ENCODE peak calls at places on chromosome 3, in seven cellular contexts. R is uterus; V is astrocyte; F is fibroblast of lung; O is CD8-positive, alpha-beta memory T cell; S is PC-3; M is adipocyte. L is an unnamed sample.

GRCh38 chr3:181933052-181933618 is 221.4 kb downstream of the SOX2 start:
- DNase-seq in R (no peak), V (no peak), F (no peak), O (no peak), S (no peak), M (no peak), L (no peak)

GRCh38 chr3:113186566-113186965 is 24.8 kb upstream of the BOC start:
- DNase-seq in R (no peak), V (no peak), F (no peak), O (no peak), S (no peak), M (no peak), L (no peak)

GRCh38 chr3:76986876-76987513 is 52.9 kb upstream of the ROBO2 start:
- DNase-seq in R (no peak), V (no peak), F (no peak), O (no peak), S (peak; percentile 4), M (no peak), L (no peak)

GRCh38 chr3:125148016-125148812 is 64.3 kb downstream of the SLC12A8 start:
- DNase-seq in R (no peak), V (no peak), F (no peak), O (no peak), S (no peak), M (no peak), L (peak; percentile 38)

GRCh38 chr3:50267280-50267913 is 1.6 kb upstream of the SEMA3B start:
- DNase-seq in R (peak; percentile 74), V (no peak), F (no peak), O (no peak), S (no peak), M (peak; percentile 68), L (peak; percentile 79)

GRCh38 chr3:149613988-149614387 is 43.8 kb downstream of the WWTR1 start:
- DNase-seq in R (no peak), V (no peak), F (no peak), O (no peak), S (no peak), M (no peak), L (no peak)

GRCh38 chr3:178435575-178435974 is 100.7 kb upstream of the KCNMB2 start:
- DNase-seq in R (no peak), V (no peak), F (no peak), O (no peak), S (no peak), M (no peak), L (no peak)

GRCh38 chr3:114120211-114120610 is 58.6 kb downstream of the DRD3 start:
- DNase-seq in R (no peak), V (peak; percentile 70), F (no peak), O (no peak), S (no peak), M (no peak), L (no peak)

GRCh38 chr3:147298511-147298982 is 107.8 kb downstream of the ZIC4 start:
- DNase-seq in R (no peak), V (peak; percentile 100), F (peak; percentile 99), O (no peak), S (peak; percentile 57), M (peak; percentile 99), L (no peak)

GRCh38 chr3:8324727-8325126 is 176.9 kb upstream of the LMCD1 start:
- DNase-seq in R (no peak), V (peak; percentile 30), F (peak; percentile 39), O (peak; percentile 61), S (peak; percentile 58), M (peak; percentile 38), L (peak; percentile 80)

GRCh38 chr3:133574260-133574881 is 885 bp downstream of the CDV3 start:
- DNase-seq in R (peak; percentile 59), V (peak; percentile 72), F (peak; percentile 86), O (peak; percentile 82), S (peak; percentile 26), M (peak; percentile 88), L (peak; percentile 78)

GRCh38 chr3:170485696-170486095 is 67.0 kb downstream of the CLDN11 start:
- DNase-seq in R (no peak), V (no peak), F (no peak), O (no peak), S (no peak), M (no peak), L (no peak)

GRCh38 chr3:133937756-133938601 is 42.3 kb upstream of the RAB6B start:
- DNase-seq in R (no peak), V (peak; percentile 90), F (peak; percentile 80), O (no peak), S (no peak), M (peak; percentile 74), L (peak; percentile 42)

GRCh38 chr3:184174278-184174645 is 393 bp upstream of the AP2M1 start:
- DNase-seq in R (no peak), V (no peak), F (no peak), O (no peak), S (no peak), M (no peak), L (peak; percentile 55)

GRCh38 chr3:151345854-151346253 is 16.5 kb upstream of the P2RY13 start:
- DNase-seq in R (peak; percentile 37), V (peak; percentile 68), F (peak; percentile 75), O (no peak), S (peak; percentile 10), M (peak; percentile 79), L (no peak)

GRCh38 chr3:110814170-110815007 is 257.2 kb upstream of the NECTIN3 start:
- DNase-seq in R (no peak), V (peak; percentile 96), F (peak; percentile 98), O (peak; percentile 53), S (peak; percentile 92), M (peak; percentile 86), L (no peak)

GRCh38 chr3:27501759-27502158 is 17.6 kb upstream of the SLC4A7 start:
- DNase-seq in R (no peak), V (no peak), F (no peak), O (no peak), S (no peak), M (no peak), L (no peak)

GRCh38 chr3:74613566-74613965 is 893 bp downstream of the CNTN3 start:
- DNase-seq in R (no peak), V (no peak), F (no peak), O (no peak), S (no peak), M (no peak), L (no peak)

GRCh38 chr3:180229113-180229512 is 192.4 kb upstream of the PEX5L start:
- DNase-seq in R (no peak), V (no peak), F (peak; percentile 4), O (no peak), S (no peak), M (no peak), L (no peak)

GRCh38 chr3:143010024-143010423 is 8.7 kb downstream of the U2SURP start:
- DNase-seq in R (no peak), V (no peak), F (no peak), O (no peak), S (no peak), M (no peak), L (no peak)

GRCh38 chr3:12648384-12648959 is 15.4 kb downstream of the RAF1 start:
- DNase-seq in R (no peak), V (no peak), F (no peak), O (no peak), S (no peak), M (no peak), L (no peak)
- H3K4me1 ChIP-seq in R (peaks cover 6% of the 10 kb centered on the region), V (peaks cover 14% of the 10 kb centered on the region), F (peaks cover 9% of the 10 kb centered on the region), O (peaks cover 44% of the 10 kb centered on the region), S (peaks cover 5% of the 10 kb centered on the region), M (peaks cover 40% of the 10 kb centered on the region), L (peaks cover 5% of the 10 kb centered on the region)

GRCh38 chr3:52237006-52237658 is 1.8 kb downstream of the TWF2 start:
- DNase-seq in R (no peak), V (no peak), F (no peak), O (peak; percentile 43), S (peak; percentile 70), M (no peak), L (peak; percentile 53)

GRCh38 chr3:52238193-52238760 is 681 bp downstream of the TWF2 start:
- DNase-seq in R (no peak), V (peak; percentile 16), F (no peak), O (no peak), S (no peak), M (peak; percentile 30), L (no peak)

GRCh38 chr3:52234516-52235447 is 4.2 kb downstream of the TWF2 start:
- DNase-seq in R (peak; percentile 15), V (no peak), F (no peak), O (peak; percentile 44), S (no peak), M (no peak), L (no peak)

GRCh38 chr3:52237659-52238172 is 1.2 kb downstream of the TWF2 start:
- DNase-seq in R (peak; percentile 92), V (peak; percentile 84), F (peak; percentile 85), O (peak; percentile 46), S (peak; percentile 91), M (peak; percentile 92), L (peak; percentile 81)

DNA sequence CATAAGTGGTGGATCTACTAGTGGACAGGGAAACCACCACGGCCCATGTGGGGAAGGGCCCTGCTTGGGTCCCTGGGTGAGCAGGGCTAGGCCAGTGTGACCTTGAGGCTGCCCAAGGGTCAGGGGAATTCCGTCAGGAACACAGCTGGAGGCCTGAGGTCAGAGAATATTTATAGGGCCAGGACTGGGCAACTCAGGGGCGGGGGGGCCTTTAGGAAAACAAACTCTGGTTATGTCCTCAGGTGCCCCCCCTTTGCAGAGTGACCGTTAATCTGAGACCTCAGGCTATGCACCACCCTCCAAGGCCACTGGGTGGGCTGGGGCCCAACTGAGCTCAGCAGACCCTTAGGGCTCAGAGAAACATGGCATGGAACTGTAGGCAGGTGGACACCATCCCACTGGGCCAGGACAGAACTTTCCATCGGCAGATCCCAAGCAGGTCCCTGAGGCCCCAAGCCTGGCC is 2.5 kb downstream of the TWF2 start:
- DNase-seq in R (peak; percentile 15), V (no peak), F (no peak), O (peak; percentile 44), S (no peak), M (no peak), L (no peak)
- H3K4me1 ChIP-seq in R (peaks cover 18% of the 10 kb centered on the region), V (peaks cover 41% of the 10 kb centered on the region), F (peaks cover 27% of the 10 kb centered on the region), O (peaks cover 81% of the 10 kb centered on the region), S (peaks cover 32% of the 10 kb centered on the region), M (peaks cover 51% of the 10 kb centered on the region), L (peaks cover 4% of the 10 kb centered on the region)

GRCh38 chr3:32113566-32113965 is 7.1 kb downstream of the GPD1L start:
- DNase-seq in R (no peak), V (no peak), F (no peak), O (no peak), S (no peak), M (no peak), L (peak; percentile 7)
- H3K4me1 ChIP-seq in R (no peaks in the 10 kb centered on the region), V (no peaks in the 10 kb centered on the region), F (no peaks in the 10 kb centered on the region), O (peaks cover 26% of the 10 kb centered on the region), S (peaks cover 35% of the 10 kb centered on the region), M (peaks cover 26% of the 10 kb centered on the region), L (no peaks in the 10 kb centered on the region)

GRCh38 chr3:99943931-99944761 is 126.5 kb downstream of the CMSS1 start:
- DNase-seq in R (peak; percentile 34), V (peak; percentile 63), F (no peak), O (no peak), S (peak; percentile 58), M (no peak), L (no peak)

GRCh38 chr3:99949956-99950670 is 132.5 kb downstream of the CMSS1 start:
- DNase-seq in R (no peak), V (no peak), F (no peak), O (no peak), S (no peak), M (no peak), L (no peak)

GRCh38 chr3:99948467-99949089 is 130.9 kb downstream of the CMSS1 start:
- DNase-seq in R (no peak), V (no peak), F (no peak), O (no peak), S (no peak), M (no peak), L (no peak)

GRCh38 chr3:99945328-99945995 is 127.8 kb downstream of the CMSS1 start:
- DNase-seq in R (no peak), V (peak; percentile 88), F (no peak), O (no peak), S (no peak), M (peak; percentile 50), L (no peak)

GRCh38 chr3:99947356-99947755 is 129.7 kb downstream of the CMSS1 start:
- DNase-seq in R (no peak), V (no peak), F (no peak), O (no peak), S (no peak), M (no peak), L (no peak)
- H3K4me1 ChIP-seq in R (no peaks in the 10 kb centered on the region), V (peaks cover 25% of the 10 kb centered on the region), F (peaks cover 5% of the 10 kb centered on the region), O (no peaks in the 10 kb centered on the region), S (peaks cover 27% of the 10 kb centered on the region), M (peaks cover 22% of the 10 kb centered on the region), L (peaks cover 13% of the 10 kb centered on the region)

L was measured in endodermal cell.